ENCODE peak calls at places on chromosomes 7 and 10, in six cellular contexts. I is astrocyte of the cerebellum, L is fibroblast of lung, E is astrocyte of the spinal cord, R is brain microvascular endothelial cell, C is PC-9. Y is an unnamed sample.

GRCh38 chr10:14543048-14543903 is 212.6 kb upstream of the FRMD4A start:
- DNase-seq in C (no peak), R (peak; percentile 43), L (peak; percentile 47), I (no peak), E (peak; percentile 35), Y (no peak)

GRCh38 chr7:4937411-4937810 is 21.6 kb downstream of the MMD2 start:
- DNase-seq in R (no peak), I (no peak), E (no peak), C (no peak), L (no peak), Y (no peak)

GRCh38 chr10:132516771-132517725 is 20.5 kb upstream of the INPP5A start:
- DNase-seq in L (peak; percentile 96), C (peak; percentile 79), R (peak; percentile 92), I (peak; percentile 84), E (peak; percentile 95), Y (peak; percentile 77)

GRCh38 chr7:107856806-107857540 is 34.0 kb upstream of the DLD start:
- DNase-seq in I (no peak), R (no peak), C (no peak), E (no peak), L (no peak), Y (no peak)

GRCh38 chr7:145169908-145170307 is 334.1 kb upstream of the TPK1 start:
- DNase-seq in I (no peak), E (no peak), R (no peak), C (no peak), L (peak; percentile 69), Y (no peak)

GRCh38 chr10:63703113-63703670 is 182.0 kb downstream of the REEP3 start:
- DNase-seq in C (peak; percentile 52), I (no peak), R (no peak), E (peak; percentile 55), L (peak; percentile 76), Y (no peak)

GRCh38 chr10:69968830-69969229 is 83.8 kb upstream of the MACROH2A2 start:
- DNase-seq in C (no peak), I (no peak), R (no peak), L (peak; percentile 22), E (no peak), Y (no peak)

GRCh38 chr7:39248041-39248692 is 270.5 kb downstream of the POU6F2 start:
- DNase-seq in R (no peak), C (no peak), E (no peak), I (no peak), L (no peak), Y (no peak)

GRCh38 chr7:91050677-91051076 is 213.6 kb upstream of the FZD1 start:
- DNase-seq in R (no peak), L (no peak), I (no peak), E (no peak), C (no peak), Y (no peak)

DNA sequence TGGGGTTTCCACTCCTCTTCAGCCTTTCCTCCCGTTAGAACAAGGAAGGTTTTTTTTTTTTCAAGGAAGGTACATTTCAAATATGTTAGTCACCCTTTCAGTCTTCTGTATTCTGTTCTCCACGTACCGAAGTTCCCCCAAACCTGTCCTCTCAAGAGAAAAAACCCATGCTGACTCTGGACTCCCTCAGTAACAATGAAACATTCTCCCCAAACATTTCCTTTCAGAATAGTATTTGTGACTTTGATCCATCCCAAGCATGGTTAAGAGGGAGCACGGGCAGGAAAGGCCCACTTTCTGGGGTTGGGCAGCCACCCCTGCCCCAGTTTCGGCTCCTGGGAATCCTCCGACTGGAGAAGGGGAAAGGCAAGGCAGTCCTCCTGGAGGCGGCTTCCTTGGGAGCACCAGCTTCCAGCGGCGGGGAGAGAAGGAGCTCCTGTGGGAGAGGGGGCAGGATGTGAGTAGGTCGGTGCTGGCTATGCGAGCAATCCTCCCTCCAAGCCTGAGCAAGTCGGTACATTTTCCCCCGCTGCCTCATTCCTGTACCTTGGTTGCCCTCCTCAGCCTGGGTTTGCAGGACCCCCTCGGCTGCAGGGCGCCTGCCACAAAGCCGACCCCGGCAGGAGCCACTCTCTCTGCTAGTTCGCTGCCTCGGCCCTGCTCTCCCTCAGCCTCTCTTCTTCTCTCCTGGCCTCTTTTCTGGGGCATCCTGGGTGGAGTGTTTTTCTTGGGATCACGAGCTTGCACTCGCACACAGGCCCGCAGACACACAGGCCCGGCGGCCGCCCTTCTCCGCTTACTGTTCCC is 2.1 kb upstream of the HOXA1 start:
- DNase-seq in R (no peak), L (peak; percentile 53), E (peak; percentile 29), I (no peak), C (peak; percentile 85), Y (no peak)
- H3K4me3 ChIP-seq in R (peak overlapping the region; percentile 68), L (peak overlapping the region; percentile 70), E (peak overlapping the region; percentile 93), I (peak overlapping the region; percentile 91), C (peak overlapping the region; percentile 11), Y (no peak overlapping the region)

GRCh38 chr7:66326501-66327180 is 121.5 kb downstream of the TPST1 start:
- DNase-seq in L (peak; percentile 92), C (peak; percentile 59), E (peak; percentile 71), R (peak; percentile 87), I (peak; percentile 45), Y (no peak)

GRCh38 chr7:66323114-66323513 is 118.0 kb downstream of the TPST1 start:
- DNase-seq in C (no peak), I (no peak), R (no peak), E (no peak), L (no peak), Y (no peak)

GRCh38 chr7:66319373-66319979 is 114.3 kb downstream of the TPST1 start:
- DNase-seq in E (no peak), R (no peak), C (no peak), L (peak; percentile 24), I (no peak), Y (no peak)

DNA sequence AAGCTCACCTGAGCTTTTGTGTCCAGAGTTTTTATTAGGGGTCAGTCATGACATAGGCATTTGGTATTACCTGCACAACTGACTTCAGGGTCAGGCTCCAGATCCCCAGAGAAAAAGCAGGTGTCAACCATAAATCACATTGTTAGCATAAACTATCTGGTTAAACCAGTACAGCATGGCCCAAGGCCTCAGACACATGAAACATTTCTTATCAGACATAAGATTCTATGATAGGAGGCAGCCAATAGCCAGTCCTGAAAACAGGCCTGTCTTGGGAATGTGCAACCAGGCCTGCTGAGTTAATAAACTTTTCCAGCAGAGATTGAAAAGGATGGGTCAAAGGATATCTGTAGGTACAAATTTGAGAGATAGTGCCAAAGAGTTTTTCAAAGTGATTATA is 116.1 kb downstream of the TPST1 start:
- DNase-seq in E (no peak), C (peak; percentile 76), I (no peak), R (no peak), L (no peak), Y (no peak)
- H3K4me3 ChIP-seq in E (no peak overlapping the region), C (no peak overlapping the region), I (no peak overlapping the region), R (no peak overlapping the region), L (no peak overlapping the region), Y (no peak overlapping the region)

GRCh38 chr10:88881335-88881734 is 1.3 kb downstream of the STAMBPL1 start:
- DNase-seq in E (no peak), L (peak; percentile 29), I (no peak), C (no peak), R (no peak), Y (no peak)
- H3K4me3 ChIP-seq in E (peak overlapping the region; percentile 75), L (peak overlapping the region; percentile 73), I (peak overlapping the region; percentile 80), C (peak overlapping the region; percentile 82), R (peak overlapping the region; percentile 86), Y (peak overlapping the region; percentile 78)

DNA sequence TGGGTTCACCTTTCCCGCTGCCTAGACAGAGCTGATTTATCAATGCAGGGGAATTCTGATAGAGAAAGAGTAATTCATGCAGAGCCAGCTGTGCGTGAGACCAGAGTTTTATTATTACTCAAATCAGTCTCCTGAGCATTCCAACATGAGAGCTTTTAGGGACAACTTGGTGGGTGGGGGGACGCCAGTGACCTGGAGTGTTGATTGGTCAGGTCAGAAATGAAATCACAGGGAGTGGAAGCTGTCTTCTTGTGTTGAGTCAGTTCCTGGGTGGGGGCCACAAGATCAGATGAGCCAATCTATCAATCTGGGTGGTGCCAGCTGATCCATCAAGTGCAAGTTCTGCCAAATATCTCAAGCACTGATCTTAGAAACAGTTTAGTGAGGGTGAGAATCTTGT is 99.0 kb upstream of the CAV2 start:
- DNase-seq in R (no peak), C (no peak), L (no peak), I (no peak), E (no peak), Y (no peak)
- H3K4me3 ChIP-seq in R (no peak overlapping the region), C (no peak overlapping the region), L (no peak overlapping the region), I (no peak overlapping the region), E (no peak overlapping the region), Y (no peak overlapping the region)

GRCh38 chr10:4661572-4662255 is 164.3 kb upstream of the AKR1E2 start:
- DNase-seq in C (no peak), E (no peak), I (no peak), R (no peak), L (peak; percentile 33), Y (no peak)
- H3K4me3 ChIP-seq in C (no peak overlapping the region), E (no peak overlapping the region), I (no peak overlapping the region), R (no peak overlapping the region), L (no peak overlapping the region), Y (no peak overlapping the region)

DNA sequence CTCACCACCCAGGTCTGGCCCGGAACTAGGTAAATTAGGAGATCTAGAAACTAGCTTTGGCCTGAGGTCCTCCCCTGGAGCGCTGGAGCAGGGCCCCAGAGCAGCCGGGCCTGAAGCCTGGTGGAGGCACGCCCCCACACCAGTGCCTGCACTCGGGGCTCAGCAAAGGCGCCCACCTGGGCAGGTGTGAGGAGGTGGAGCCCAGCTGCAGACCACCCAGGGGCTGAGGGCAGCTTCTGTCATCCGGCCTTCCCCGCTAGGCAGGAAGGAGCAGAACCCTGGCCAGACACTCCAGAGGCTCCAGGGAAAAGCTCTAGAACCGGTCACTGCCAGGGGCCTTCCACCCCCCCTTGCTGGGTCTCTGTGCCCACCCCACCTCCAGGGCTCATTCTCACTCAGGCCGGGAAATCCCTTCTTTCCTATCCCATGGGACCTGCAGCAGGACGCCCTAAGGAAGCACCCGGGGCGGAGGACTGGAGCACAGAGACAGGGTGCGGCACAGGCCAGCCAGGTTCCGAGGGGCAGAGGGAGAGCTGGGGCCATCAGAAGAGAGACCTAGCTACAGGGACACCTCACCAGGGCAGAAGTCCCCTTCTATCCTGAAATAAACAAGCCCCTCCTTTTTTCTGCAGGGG is 161.2 kb downstream of the NRF1 start:
- DNase-seq in C (no peak), R (no peak), L (no peak), I (no peak), E (no peak), Y (no peak)
- H3K4me3 ChIP-seq in C (no peak overlapping the region), R (no peak overlapping the region), L (no peak overlapping the region), I (no peak overlapping the region), E (no peak overlapping the region), Y (no peak overlapping the region)

GRCh38 chr7:133572087-133572486 is 319.2 kb downstream of the EXOC4 start:
- DNase-seq in E (no peak), L (no peak), R (no peak), C (no peak), I (no peak), Y (no peak)
- H3K4me3 ChIP-seq in E (no peak overlapping the region), L (no peak overlapping the region), R (no peak overlapping the region), C (no peak overlapping the region), I (no peak overlapping the region), Y (no peak overlapping the region)

GRCh38 chr7:141210862-141211261 is 137.0 kb downstream of the TMEM178B start:
- DNase-seq in E (no peak), L (no peak), I (no peak), C (no peak), R (no peak), Y (no peak)
- H3K4me3 ChIP-seq in E (no peak overlapping the region), L (no peak overlapping the region), I (no peak overlapping the region), C (no peak overlapping the region), R (no peak overlapping the region), Y (no peak overlapping the region)

Y was measured in HFF-Myc.